ENCODE peak calls at places on chromosomes 16 and 17, in four cellular contexts. C is thyroid gland, A is brain microvascular endothelial cell, B is PC-3. P is an unnamed sample.

GRCh38 chr17:21417921-21418320 is 41.8 kb downstream of the KCNJ12 start:
- DNase-seq in A (no peak), C (no peak), B (no peak), P (no peak)

GRCh38 chr17:83173180-83173996 is 94.0 kb downstream of the METRNL start:
- DNase-seq in C (no peak), B (no peak), A (no peak), P (no peak)

GRCh38 chr16:50537533-50538290 is 10.5 kb upstream of the NKD1 start:
- DNase-seq in A (no peak), C (no peak), B (no peak), P (no peak)

GRCh38 chr16:10939649-10940206 is 2.5 kb downstream of the DEXI start:
- DNase-seq in B (no peak), A (no peak), C (no peak), P (no peak)

GRCh38 chr17:79618383-79619067 is 7.7 kb upstream of the RBFOX3 start:
- DNase-seq in B (no peak), C (no peak), A (no peak), P (no peak)

GRCh38 chr17:61362852-61363600 is 36.6 kb upstream of the TBX2 start:
- DNase-seq in B (no peak), C (no peak), A (no peak), P (no peak)

GRCh38 chr16:47699090-47699489 is 238.0 kb downstream of the PHKB start:
- DNase-seq in A (no peak), B (no peak), C (no peak), P (no peak)

GRCh38 chr17:48626470-48627241 is 498 bp upstream of the HOXB9 start:
- DNase-seq in B (peak; percentile 65), A (no peak), C (no peak), P (no peak)

GRCh38 chr17:49523706-49524472 is 28.8 kb downstream of the NGFR start:
- DNase-seq in B (peak; percentile 50), A (no peak), C (peak; percentile 30), P (no peak)

GRCh38 chr17:69828087-69828486 is 246.9 kb upstream of the KCNJ16 start:
- DNase-seq in A (peak; percentile 9), B (peak; percentile 48), C (no peak), P (no peak)

GRCh38 chr17:68182940-68183551 is 64.8 kb upstream of the AMZ2 start:
- DNase-seq in A (no peak), B (peak; percentile 73), C (no peak), P (no peak)

GRCh38 chr16:58148526-58148925 is 19.3 kb upstream of the CFAP20 start:
- DNase-seq in C (no peak), B (no peak), A (no peak), P (no peak)

GRCh38 chr16:77786448-77786847 is 1.9 kb upstream of the VAT1L start:
- DNase-seq in B (no peak), C (no peak), A (no peak), P (no peak)

GRCh38 chr16:87207509-87207908 is 109.7 kb downstream of the C16orf95 start:
- DNase-seq in B (no peak), C (no peak), A (peak; percentile 49), P (no peak)

GRCh38 chr17:59508999-59509398 is 56.4 kb upstream of the DHX40 start:
- DNase-seq in A (no peak), B (no peak), C (no peak), P (no peak)

GRCh38 chr17:68614718-68615117 is 13.6 kb upstream of the FAM20A start:
- DNase-seq in C (no peak), A (no peak), B (peak; percentile 66), P (peak; percentile 91)

GRCh38 chr17:60770946-60771422 is 93.3 kb downstream of the BCAS3 start:
- DNase-seq in C (no peak), B (no peak), A (no peak), P (no peak)

GRCh38 chr17:36721560-36722120 is 120.3 kb downstream of the MRM1 start:
- DNase-seq in A (no peak), C (no peak), B (no peak), P (no peak)

GRCh38 chr17:78921437-78921971 is 3.7 kb downstream of the TIMP2 start:
- DNase-seq in B (no peak), C (no peak), A (no peak), P (no peak)

GRCh38 chr16:61480250-61480649 is 556.0 kb downstream of the CDH8 start:
- DNase-seq in B (no peak), A (no peak), C (no peak), P (no peak)

GRCh38 chr16:30503403-30504296 is 22.7 kb downstream of the ZNF768 start:
- DNase-seq in C (no peak), A (no peak), B (no peak), P (no peak)

GRCh38 chr16:66693088-66693487 is 3.5 kb downstream of the CMTM4 start:
- DNase-seq in B (no peak), A (no peak), C (no peak), P (no peak)

GRCh38 chr16:17983847-17984639 is 352.5 kb downstream of the NPIPA8 start:
- DNase-seq in A (no peak), B (no peak), C (peak; percentile 10), P (no peak)

GRCh38 chr16:69600202-69600601 is 34.4 kb downstream of the NFAT5 start:
- DNase-seq in B (no peak), C (no peak), A (no peak), P (no peak)

GRCh38 chr17:81313776-81314409 is 18.8 kb upstream of the SLC38A10 start:
- DNase-seq in B (no peak), C (no peak), A (no peak), P (no peak)

GRCh38 chr16:25060920-25061319 is 45.8 kb upstream of the ARHGAP17 start:
- DNase-seq in A (no peak), C (no peak), B (no peak), P (no peak)

GRCh38 chr17:12041316-12041715 is 20.6 kb downstream of the MAP2K4 start:
- DNase-seq in B (peak; percentile 96), C (no peak), A (peak; percentile 66), P (no peak)

GRCh38 chr16:50509521-50510341 is 38.5 kb upstream of the NKD1 start:
- DNase-seq in C (no peak), B (peak; percentile 46), A (peak; percentile 24), P (no peak)

GRCh38 chr17:39152134-39152884 is 872 bp upstream of the PLXDC1 start:
- DNase-seq in A (no peak), C (peak; percentile 31), B (no peak), P (no peak)

GRCh38 chr16:3207086-3207953 is 19.3 kb downstream of the OR1F1 start:
- DNase-seq in C (no peak), B (no peak), A (no peak), P (no peak)

GRCh38 chr16:53768593-53768992 is 64.6 kb downstream of the FTO start:
- DNase-seq in B (peak; percentile 90), C (peak; percentile 27), A (peak; percentile 96), P (no peak)

GRCh38 chr16:89924925-89925307 is 1.8 kb downstream of the TUBB3 start:
- DNase-seq in C (no peak), A (no peak), B (no peak), P (no peak)

GRCh38 chr16:65786916-65787315 is 579.6 kb upstream of the CDH5 start:
- DNase-seq in B (no peak), C (no peak), A (no peak), P (no peak)

GRCh38 chr17:60554377-60554788 is 28.3 kb upstream of the APPBP2 start:
- DNase-seq in C (peak; percentile 14), A (peak; percentile 81), B (peak; percentile 44), P (no peak)

GRCh38 chr16:12178251-12178990 is 201.9 kb downstream of the SNX29 start:
- DNase-seq in C (peak; percentile 58), B (no peak), A (no peak), P (no peak)

GRCh38 chr16:51766739-51767138 is 615.7 kb upstream of the SALL1 start:
- DNase-seq in C (no peak), B (no peak), A (no peak), P (no peak)

GRCh38 chr17:57368637-57369336 is 112.5 kb downstream of the MSI2 start:
- DNase-seq in C (no peak), B (no peak), A (no peak), P (no peak)

GRCh38 chr16:81729451-81729850 is 49.6 kb upstream of the PLCG2 start:
- DNase-seq in A (no peak), B (no peak), C (no peak), P (no peak)
- TF ChIP-seq CTCF in A (peak; percentile 11), B (no peak), C (no peak), P (no peak)

DNA sequence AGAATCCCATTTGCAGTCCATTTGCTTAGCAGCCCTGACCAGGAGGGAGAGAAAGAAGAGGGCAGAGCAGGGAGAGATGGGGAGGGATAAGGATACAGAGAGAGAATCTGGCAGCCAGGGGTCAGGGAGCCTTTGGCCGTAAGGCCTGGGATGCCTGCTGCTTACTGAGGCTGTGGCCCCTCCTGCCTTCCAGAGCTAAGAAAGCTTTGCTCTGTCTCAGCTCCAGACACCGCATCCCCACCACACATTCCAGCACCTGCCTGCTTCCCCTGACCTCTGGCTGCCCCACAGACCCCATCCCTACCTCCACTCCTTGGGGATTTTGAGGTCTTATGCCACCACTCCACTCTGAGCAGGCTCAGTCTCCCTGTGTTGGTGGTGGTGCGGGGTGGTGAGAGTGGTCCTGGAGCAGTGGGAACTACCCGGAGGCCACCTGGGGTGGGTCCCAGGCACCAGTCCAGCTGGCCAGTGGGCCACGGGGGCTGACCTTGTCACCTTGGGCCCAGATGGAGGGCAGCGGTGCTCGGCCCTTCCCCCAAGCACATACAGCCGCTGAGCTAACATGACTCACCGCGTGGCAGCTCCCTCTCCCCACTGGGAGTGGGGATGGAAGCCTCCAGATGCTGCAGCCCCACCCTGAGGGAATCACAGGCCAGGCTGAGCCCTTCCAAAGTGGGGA is 58.3 kb downstream of the RAI1 start:
- DNase-seq in A (no peak), C (no peak), B (peak; percentile 57), P (no peak)
- H3K4me3 ChIP-seq in A (no peak overlapping the region), C (no peak overlapping the region), B (no peak overlapping the region), P (no peak overlapping the region)

DNA sequence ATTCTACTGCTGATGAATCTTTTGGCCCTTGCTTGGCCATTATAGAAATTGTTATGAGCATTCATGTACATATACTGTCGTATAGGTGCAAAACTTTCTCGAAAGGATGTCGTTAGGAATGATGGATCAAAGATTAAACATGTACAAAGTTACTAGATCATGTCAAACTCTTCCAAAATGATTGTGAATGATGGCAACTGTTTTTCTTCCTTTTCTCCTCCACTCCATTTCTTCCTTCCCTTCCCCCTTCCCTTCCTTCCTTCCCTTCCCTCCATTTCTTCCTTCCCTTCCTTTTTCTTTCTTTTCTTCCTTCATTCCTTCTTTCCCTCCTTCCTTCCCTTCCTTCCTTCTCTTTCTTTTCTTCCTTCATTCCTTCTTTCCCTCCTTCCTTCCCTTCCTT is 973.9 kb downstream of the CDH11 start:
- DNase-seq in C (no peak), A (no peak), B (no peak), P (no peak)
- TF ChIP-seq CTCF in C (no peak), A (no peak), B (no peak), P (no peak)

GRCh38 chr17:76481091-76481655 is 13.8 kb downstream of the AANAT start:
- DNase-seq in A (no peak), B (no peak), C (no peak), P (no peak)
- H3K4me3 ChIP-seq in A (no peak overlapping the region), B (no peak overlapping the region), C (no peak overlapping the region), P (no peak overlapping the region)